ENCODE peak calls at places on chromosomes 6 and 20, in eight cellular contexts. B, L, H, S, F, G, P and C are unnamed samples.

GRCh38 chr6:130129781-130130246 is 92.9 kb downstream of the SAMD3 start:
- DNase-seq in P (peak), G (no peak), F (no peak), S (no peak), H (no peak), B (no peak), L (no peak), C (no peak)

GRCh38 chr20:13397300-13397724 is 176.2 kb downstream of the ISM1 start:
- DNase-seq in H (peak), G (no peak), F (no peak), S (peak), L (no peak), P (no peak), B (no peak), C (no peak)

GRCh38 chr6:5181494-5182287 is 79.1 kb downstream of the LYRM4 start:
- DNase-seq in H (no peak), F (no peak), B (peak), G (no peak), S (no peak), L (no peak), P (no peak), C (no peak)

GRCh38 chr6:72406517-72406916 is 215.3 kb upstream of the KCNQ5 start:
- DNase-seq in B (no peak), L (no peak), F (no peak), S (no peak), G (no peak), P (no peak), H (no peak), C (no peak)

GRCh38 chr20:45363611-45364492 is 896 bp downstream of the SYS1 start:
- DNase-seq in L (no peak), H (peak), G (no peak), F (no peak), B (no peak), P (no peak), S (no peak), C (no peak)

GRCh38 chr6:42933195-42933594 is 3.9 kb downstream of the CNPY3 start:
- DNase-seq in B (no peak), F (no peak), G (no peak), S (no peak), P (no peak), H (no peak), L (no peak), C (no peak)

GRCh38 chr20:14488756-14489479 is 151.5 kb upstream of the FLRT3 start:
- DNase-seq in B (no peak), F (no peak), P (no peak), S (no peak), H (no peak), L (no peak), G (no peak), C (no peak)

GRCh38 chr6:44254957-44255808 is 2.1 kb downstream of the SLC35B2 start:
- DNase-seq in F (no peak), B (peak), G (no peak), L (no peak), S (no peak), H (no peak), P (no peak), C (peak)

GRCh38 chr6:81401970-81402690 is 350.4 kb downstream of the TENT5A start:
- DNase-seq in S (peak), B (no peak), H (peak), F (no peak), G (no peak), L (no peak), P (no peak), C (no peak)

GRCh38 chr6:11744753-11745152 is 33.9 kb downstream of the ADTRP start:
- DNase-seq in H (peak), G (peak), L (no peak), F (no peak), B (no peak), S (no peak), P (peak), C (no peak)

GRCh38 chr6:139981810-139982550 is 607.5 kb upstream of the CITED2 start:
- DNase-seq in G (no peak), B (peak), P (no peak), F (peak), L (no peak), H (peak), S (peak), C (peak)

GRCh38 chr6:107692351-107692750 is 131.8 kb downstream of the SCML4 start:
- DNase-seq in P (no peak), G (no peak), B (no peak), L (no peak), S (peak), H (peak), F (no peak), C (no peak)